ENCODE peak calls at places on chromosomes 4 and X, in ten cellular contexts. A, J, I, Q, M, D, W, K, B and U are unnamed samples.

GRCh38 chrX:51144828-51145442 is 187.7 kb upstream of the NUDT10 start:
- DNase-seq in A (peak), J (peak), I (peak), Q (peak), M (no peak), D (no peak), W (peak), K (no peak), B (peak), U (peak)

GRCh38 chr4:168737441-168738176 is 240.8 kb downstream of the PALLD start:
- DNase-seq in A (no peak), J (peak), I (no peak), Q (no peak), M (no peak), D (no peak), W (no peak), K (peak), B (peak), U (peak)

GRCh38 chrX:150544222-150544787 is 24.1 kb upstream of the MTM1 start:
- DNase-seq in A (no peak), J (peak), I (peak), Q (no peak), M (no peak), D (peak), W (peak), K (no peak), B (no peak), U (no peak)

GRCh38 chr4:72954811-72955210 is 114.7 kb downstream of the COX18 start:
- DNase-seq in A (no peak), J (no peak), I (peak), Q (no peak), M (no peak), D (no peak), W (no peak), K (peak), B (peak), U (no peak)

GRCh38 chrX:72297953-72298730 is 7.6 kb downstream of the CITED1 start:
- DNase-seq in A (no peak), J (peak), I (peak), Q (no peak), M (no peak), D (no peak), W (peak), K (no peak), B (no peak), U (no peak)

GRCh38 chr4:145709843-145710242 is 29.9 kb downstream of the C4orf51 start:
- DNase-seq in A (peak), J (peak), I (peak), Q (no peak), M (no peak), D (no peak), W (peak), K (peak), B (peak), U (peak)

GRCh38 chr4:26022346-26022891 is 108.4 kb downstream of the SMIM20 start:
- DNase-seq in A (no peak), J (peak), I (peak), Q (no peak), M (no peak), D (no peak), W (no peak), K (peak), B (peak), U (peak)

GRCh38 chr4:88818650-88819470 is 121.2 kb upstream of the NAP1L5 start:
- DNase-seq in A (no peak), J (peak), I (peak), Q (peak), M (peak), D (peak), W (peak), K (peak), B (peak), U (peak)

GRCh38 chr4:2817701-2818350 is 24.9 kb downstream of the SH3BP2 start:
- DNase-seq in A (no peak), J (no peak), I (no peak), Q (no peak), M (no peak), D (peak), W (peak), K (no peak), B (no peak), U (peak)

GRCh38 chrX:78104447-78105176 is 564 bp downstream of the PGK1 start:
- DNase-seq in A (peak), J (peak), I (peak), Q (peak), M (peak), D (peak), W (peak), K (no peak), B (peak), U (peak)

GRCh38 chrX:104172121-104172520 is 5.9 kb downstream of the FAM199X start:
- DNase-seq in A (no peak), J (peak), I (no peak), Q (no peak), M (no peak), D (no peak), W (no peak), K (no peak), B (no peak), U (no peak)

GRCh38 chr4:37977471-37978452 is 17.6 kb downstream of the PTTG2 start:
- DNase-seq in A (peak), J (peak), I (peak), Q (peak), M (peak), D (peak), W (peak), K (no peak), B (peak), U (peak)

GRCh38 chr4:82705169-82705568 is 93.4 kb downstream of the SCD5 start:
- DNase-seq in A (no peak), J (no peak), I (no peak), Q (no peak), M (no peak), D (no peak), W (no peak), K (no peak), B (no peak), U (no peak)

GRCh38 chr4:57320880-57321279 is 210.7 kb upstream of the IGFBP7 start:
- DNase-seq in A (no peak), J (no peak), I (no peak), Q (no peak), M (no peak), D (no peak), W (no peak), K (no peak), B (no peak), U (no peak)

GRCh38 chr4:1771555-1772305 is 21.4 kb upstream of the FGFR3 start:
- DNase-seq in A (no peak), J (no peak), I (no peak), Q (no peak), M (no peak), D (no peak), W (no peak), K (no peak), B (no peak), U (no peak)

GRCh38 chrX:21723097-21723496 is 34.8 kb downstream of the SMPX start:
- DNase-seq in A (no peak), J (no peak), I (no peak), Q (no peak), M (no peak), D (no peak), W (no peak), K (no peak), B (no peak), U (peak)

GRCh38 chrX:9135901-9136510 is 102.1 kb upstream of the FAM9B start:
- DNase-seq in A (no peak), J (peak), I (peak), Q (no peak), M (no peak), D (no peak), W (peak), K (no peak), B (peak), U (peak)

GRCh38 chr4:153099391-153100140 is 104.7 kb upstream of the TRIM2 start:
- DNase-seq in A (no peak), J (no peak), I (no peak), Q (no peak), M (no peak), D (no peak), W (no peak), K (no peak), B (no peak), U (no peak)

GRCh38 chr4:15238720-15239119 is 189.1 kb upstream of the C1QTNF7 start:
- DNase-seq in A (no peak), J (peak), I (peak), Q (peak), M (no peak), D (no peak), W (peak), K (no peak), B (peak), U (no peak)

GRCh38 chr4:26174033-26174432 is 146.8 kb upstream of the RBPJ start:
- DNase-seq in A (no peak), J (no peak), I (peak), Q (no peak), M (no peak), D (no peak), W (peak), K (no peak), B (no peak), U (no peak)

GRCh38 chr4:87058272-87059073 is 123.7 kb downstream of the AFF1 start:
- DNase-seq in A (no peak), J (peak), I (no peak), Q (no peak), M (no peak), D (no peak), W (no peak), K (no peak), B (no peak), U (peak)

GRCh38 chrX:50805316-50805715 is 8.7 kb downstream of the SHROOM4 start:
- DNase-seq in A (no peak), J (no peak), I (no peak), Q (no peak), M (no peak), D (no peak), W (no peak), K (no peak), B (no peak), U (no peak)

GRCh38 chr4:7281316-7282093 is 89.2 kb downstream of the SORCS2 start:
- DNase-seq in A (no peak), J (no peak), I (no peak), Q (no peak), M (no peak), D (no peak), W (no peak), K (no peak), B (no peak), U (no peak)

GRCh38 chr4:31175242-31175910 is 455.2 kb downstream of the PCDH7 start:
- DNase-seq in A (no peak), J (no peak), I (no peak), Q (no peak), M (no peak), D (no peak), W (no peak), K (no peak), B (peak), U (no peak)

GRCh38 chr4:143531368-143531767 is 17.9 kb downstream of the SMARCA5 start:
- DNase-seq in A (no peak), J (peak), I (peak), Q (no peak), M (no peak), D (no peak), W (peak), K (no peak), B (peak), U (no peak)

GRCh38 chrX:84165716-84166115 is 22.3 kb downstream of the RPS6KA6 start:
- DNase-seq in A (no peak), J (peak), I (no peak), Q (no peak), M (no peak), D (no peak), W (no peak), K (no peak), B (no peak), U (no peak)

GRCh38 chr4:170102426-170102825 is 12.7 kb upstream of the AADAT start:
- DNase-seq in A (no peak), J (no peak), I (no peak), Q (no peak), M (no peak), D (no peak), W (peak), K (no peak), B (no peak), U (peak)

GRCh38 chr4:34619531-34620109 is 1624.7 kb downstream of the ARAP2 start:
- DNase-seq in A (no peak), J (peak), I (peak), Q (no peak), M (no peak), D (no peak), W (no peak), K (peak), B (peak), U (peak)

GRCh38 chrX:50448565-50448964 is 22.1 kb downstream of the DGKK start:
- DNase-seq in A (no peak), J (no peak), I (no peak), Q (no peak), M (no peak), D (no peak), W (no peak), K (no peak), B (no peak), U (no peak)

GRCh38 chr4:83831588-83831987 is 295.7 kb downstream of the GPAT3 start:
- DNase-seq in A (no peak), J (no peak), I (no peak), Q (no peak), M (no peak), D (no peak), W (no peak), K (no peak), B (no peak), U (peak)

GRCh38 chr4:144376905-144377304 is 236.4 kb upstream of the GYPA start:
- DNase-seq in A (no peak), J (no peak), I (no peak), Q (no peak), M (no peak), D (no peak), W (no peak), K (no peak), B (no peak), U (no peak)

GRCh38 chrX:13569479-13570244 is at the start of gene EGFL6:
- DNase-seq in A (peak), J (no peak), I (no peak), Q (no peak), M (no peak), D (no peak), W (no peak), K (no peak), B (no peak), U (no peak)

GRCh38 chr4:48439988-48440387 is 43.2 kb upstream of the SLC10A4 start:
- DNase-seq in A (no peak), J (peak), I (peak), Q (no peak), M (no peak), D (no peak), W (peak), K (peak), B (no peak), U (no peak)

GRCh38 chr4:82624819-82625218 is 63.0 kb upstream of the TMEM150C start:
- DNase-seq in A (no peak), J (no peak), I (no peak), Q (no peak), M (no peak), D (no peak), W (no peak), K (no peak), B (no peak), U (peak)

GRCh38 chr4:76977731-76978350 is 28.3 kb downstream of the SEPTIN11 start:
- DNase-seq in A (no peak), J (peak), I (peak), Q (no peak), M (no peak), D (no peak), W (peak), K (peak), B (peak), U (peak)

GRCh38 chr4:123102897-123103489 is 180.6 kb upstream of the NUDT6 start:
- DNase-seq in A (no peak), J (peak), I (peak), Q (no peak), M (no peak), D (no peak), W (peak), K (peak), B (peak), U (peak)

GRCh38 chr4:151324449-151325319 is 721 bp downstream of the SH3D19 start:
- DNase-seq in A (no peak), J (peak), I (peak), Q (peak), M (peak), D (peak), W (peak), K (no peak), B (peak), U (peak)

GRCh38 chrX:89033723-89034122 is 286.7 kb downstream of the CPXCR1 start:
- DNase-seq in A (no peak), J (no peak), I (no peak), Q (no peak), M (no peak), D (no peak), W (no peak), K (no peak), B (no peak), U (no peak)

GRCh38 chr4:152463562-152463961 is 72.3 kb downstream of the FBXW7 start:
- DNase-seq in A (no peak), J (no peak), I (no peak), Q (no peak), M (no peak), D (no peak), W (no peak), K (no peak), B (no peak), U (no peak)

GRCh38 chr4:159101983-159102622 is 776 bp upstream of the RAPGEF2 start:
- DNase-seq in A (no peak), J (peak), I (no peak), Q (no peak), M (peak), D (peak), W (peak), K (no peak), B (no peak), U (peak)

GRCh38 chr4:159103406-159104131 is 690 bp downstream of the RAPGEF2 start:
- DNase-seq in A (peak), J (peak), I (peak), Q (peak), M (peak), D (peak), W (peak), K (no peak), B (peak), U (peak)

GRCh38 chr4:159105063-159105414 is 2.2 kb downstream of the RAPGEF2 start:
- DNase-seq in A (no peak), J (peak), I (peak), Q (no peak), M (no peak), D (no peak), W (no peak), K (peak), B (peak), U (peak)

GRCh38 chr4:159105761-159106243 is 2.9 kb downstream of the RAPGEF2 start:
- DNase-seq in A (peak), J (peak), I (peak), Q (no peak), M (peak), D (no peak), W (peak), K (peak), B (peak), U (peak)

GRCh38 chr4:159102623-159103405 is at the start of gene RAPGEF2:
- DNase-seq in A (peak), J (peak), I (peak), Q (peak), M (peak), D (peak), W (peak), K (peak), B (peak), U (peak)
- TF ChIP-seq CTCF in A (no peak), J (no peak), I (no peak), Q (no peak), M (no peak), D (no peak), W (no peak), K (no peak), B (no peak), U (no peak)

GRCh38 chr4:159049780-159050375 is 53.0 kb upstream of the RAPGEF2 start:
- DNase-seq in A (no peak), J (no peak), I (no peak), Q (no peak), M (no peak), D (no peak), W (no peak), K (no peak), B (no peak), U (no peak)

GRCh38 chr4:159046683-159047082 is 56.2 kb upstream of the RAPGEF2 start:
- DNase-seq in A (no peak), J (no peak), I (no peak), Q (no peak), M (no peak), D (peak), W (peak), K (no peak), B (no peak), U (no peak)

GRCh38 chr4:159048166-159048886 is 54.6 kb upstream of the RAPGEF2 start:
- DNase-seq in A (no peak), J (peak), I (peak), Q (peak), M (peak), D (peak), W (peak), K (peak), B (peak), U (peak)

GRCh38 chr4:159045321-159045720 is 57.6 kb upstream of the RAPGEF2 start:
- DNase-seq in A (no peak), J (no peak), I (no peak), Q (no peak), M (no peak), D (no peak), W (no peak), K (no peak), B (no peak), U (no peak)

GRCh38 chr4:159047478-159048165 is 55.3 kb upstream of the RAPGEF2 start:
- DNase-seq in A (no peak), J (peak), I (peak), Q (peak), M (no peak), D (no peak), W (peak), K (no peak), B (no peak), U (no peak)
- H3K4me3 ChIP-seq in A (no peak), J (no peak), I (no peak), Q (no peak), M (no peak), D (no peak), W (no peak), K (no peak), B (no peak), U (no peak)

GRCh38 chrX:35728481-35728880 is 69.7 kb upstream of the MAGEB16 start:
- DNase-seq in A (no peak), J (no peak), I (no peak), Q (no peak), M (no peak), D (no peak), W (no peak), K (no peak), B (no peak), U (no peak)

GRCh38 chrX:35722128-35722527 is 76.0 kb upstream of the MAGEB16 start:
- DNase-seq in A (no peak), J (no peak), I (no peak), Q (no peak), M (no peak), D (no peak), W (no peak), K (no peak), B (no peak), U (no peak)

GRCh38 chrX:35726176-35726575 is 72.0 kb upstream of the MAGEB16 start:
- DNase-seq in A (no peak), J (peak), I (peak), Q (peak), M (no peak), D (no peak), W (peak), K (peak), B (peak), U (no peak)
- TF ChIP-seq CTCF in A (peak), J (peak), I (peak), Q (peak), M (no peak), D (no peak), W (peak), K (peak), B (peak), U (no peak)

DNA sequence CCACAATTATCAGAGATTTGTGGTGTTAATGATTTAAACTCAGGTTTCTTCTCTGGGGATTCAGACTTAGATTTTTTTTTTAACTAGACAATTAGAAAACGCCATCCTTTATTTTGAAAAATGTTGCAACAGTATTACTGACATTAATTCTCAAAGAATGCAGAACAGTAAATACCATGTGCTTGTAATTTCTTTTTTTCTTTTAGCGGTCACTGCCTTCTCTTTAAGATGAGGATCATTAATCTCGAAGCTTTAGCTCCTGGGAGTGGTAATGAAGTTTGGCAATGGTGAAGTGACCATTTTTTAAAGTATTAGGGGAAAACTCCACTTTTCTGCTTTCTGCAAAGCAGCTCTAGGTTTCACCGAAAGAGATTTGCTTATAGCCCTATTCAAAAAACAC is 164.0 kb upstream of the MBNL3 start:
- DNase-seq in A (no peak), J (no peak), I (no peak), Q (no peak), M (no peak), D (no peak), W (no peak), K (no peak), B (no peak), U (no peak)
- H3K4me3 ChIP-seq in A (no peak), J (no peak), I (no peak), Q (no peak), M (no peak), D (no peak), W (no peak), K (no peak), B (no peak), U (no peak)